ENCODE peak calls at places on chromosomes 7 and 10, in nine cellular contexts. One of them, this sample, is unnamed.

GRCh38 chr10:61064356-61064755 is 120.4 kb upstream of the RHOBTB1 start:
- DNase-seq in AG09309: no peak
- DNase-seq in cardiac fibroblast: no peak
- DNase-seq in activated B cell treated with CpG ODN at 0.5 μM for 24 hours: no peak
- DNase-seq in ovary: no peak
- DNase-seq in MCF 10A: no peak
- DNase-seq in AG09319: no peak
- DNase-seq in brain microvascular endothelial cell: no peak
- DNase-seq in adrenal gland: no peak
- DNase-seq in this sample: no peak

GRCh38 chr7:131726680-131727079 is 170.3 kb upstream of the PODXL start:
- DNase-seq in AG09309: no peak
- DNase-seq in cardiac fibroblast: no peak
- DNase-seq in activated B cell treated with CpG ODN at 0.5 μM for 24 hours: no peak
- DNase-seq in ovary: no peak
- DNase-seq in MCF 10A: no peak
- DNase-seq in AG09319: no peak
- DNase-seq in brain microvascular endothelial cell: no peak
- DNase-seq in adrenal gland: no peak
- DNase-seq in this sample: no peak

GRCh38 chr10:119020627-119020946 is 8.9 kb upstream of the NANOS1 start:
- DNase-seq in AG09309: no peak
- DNase-seq in cardiac fibroblast: peak; percentile 37
- DNase-seq in activated B cell treated with CpG ODN at 0.5 μM for 24 hours: no peak
- DNase-seq in ovary: no peak
- DNase-seq in MCF 10A: peak; percentile 75
- DNase-seq in AG09319: no peak
- DNase-seq in brain microvascular endothelial cell: no peak
- DNase-seq in adrenal gland: no peak
- DNase-seq in this sample: no peak

GRCh38 chr7:98266840-98267239 is 14.6 kb upstream of the BRI3 start:
- DNase-seq in AG09309: no peak
- DNase-seq in cardiac fibroblast: peak; percentile 50
- DNase-seq in activated B cell treated with CpG ODN at 0.5 μM for 24 hours: no peak
- DNase-seq in ovary: no peak
- DNase-seq in MCF 10A: peak; percentile 40
- DNase-seq in AG09319: no peak
- DNase-seq in brain microvascular endothelial cell: no peak
- DNase-seq in adrenal gland: no peak
- DNase-seq in this sample: no peak

GRCh38 chr7:47323904-47324303 is 258.0 kb downstream of the TNS3 start:
- DNase-seq in AG09309: no peak
- DNase-seq in cardiac fibroblast: no peak
- DNase-seq in activated B cell treated with CpG ODN at 0.5 μM for 24 hours: no peak
- DNase-seq in ovary: no peak
- DNase-seq in MCF 10A: no peak
- DNase-seq in AG09319: no peak
- DNase-seq in brain microvascular endothelial cell: no peak
- DNase-seq in adrenal gland: no peak
- DNase-seq in this sample: no peak

GRCh38 chr7:43905954-43906326 is 456 bp downstream of the URGCP start:
- DNase-seq in AG09309: no peak
- DNase-seq in cardiac fibroblast: peak; percentile 37
- DNase-seq in activated B cell treated with CpG ODN at 0.5 μM for 24 hours: no peak
- DNase-seq in ovary: peak; percentile 45
- DNase-seq in MCF 10A: no peak
- DNase-seq in AG09319: no peak
- DNase-seq in brain microvascular endothelial cell: peak; percentile 14
- DNase-seq in adrenal gland: peak; percentile 45
- DNase-seq in this sample: peak; percentile 40

GRCh38 chr7:42269161-42269560 is 32.2 kb upstream of the GLI3 start:
- DNase-seq in AG09309: no peak
- DNase-seq in cardiac fibroblast: no peak
- DNase-seq in activated B cell treated with CpG ODN at 0.5 μM for 24 hours: no peak
- DNase-seq in ovary: no peak
- DNase-seq in MCF 10A: no peak
- DNase-seq in AG09319: no peak
- DNase-seq in brain microvascular endothelial cell: no peak
- DNase-seq in adrenal gland: no peak
- DNase-seq in this sample: no peak

GRCh38 chr10:70693619-70694286 is 21.4 kb downstream of the ADAMTS14 start:
- DNase-seq in AG09309: peak; percentile 94
- DNase-seq in cardiac fibroblast: peak; percentile 41
- DNase-seq in activated B cell treated with CpG ODN at 0.5 μM for 24 hours: no peak
- DNase-seq in ovary: no peak
- DNase-seq in MCF 10A: no peak
- DNase-seq in AG09319: peak; percentile 95
- DNase-seq in brain microvascular endothelial cell: no peak
- DNase-seq in adrenal gland: no peak
- DNase-seq in this sample: no peak

GRCh38 chr10:110739811-110740271 is 95.7 kb downstream of the RBM20 start:
- DNase-seq in AG09309: no peak
- DNase-seq in cardiac fibroblast: peak; percentile 12
- DNase-seq in activated B cell treated with CpG ODN at 0.5 μM for 24 hours: no peak
- DNase-seq in ovary: no peak
- DNase-seq in MCF 10A: peak; percentile 18
- DNase-seq in AG09319: no peak
- DNase-seq in brain microvascular endothelial cell: peak; percentile 83
- DNase-seq in adrenal gland: no peak
- DNase-seq in this sample: no peak

GRCh38 chr7:744854-745430 is 17.9 kb upstream of the PRKAR1B start:
- DNase-seq in AG09309: no peak
- DNase-seq in cardiac fibroblast: no peak
- DNase-seq in activated B cell treated with CpG ODN at 0.5 μM for 24 hours: no peak
- DNase-seq in ovary: no peak
- DNase-seq in MCF 10A: no peak
- DNase-seq in AG09319: no peak
- DNase-seq in brain microvascular endothelial cell: no peak
- DNase-seq in adrenal gland: no peak
- DNase-seq in this sample: no peak

GRCh38 chr7:101632641-101633040 is 3.5 kb upstream of the MYL10 start:
- DNase-seq in AG09309: no peak
- DNase-seq in cardiac fibroblast: peak; percentile 46
- DNase-seq in activated B cell treated with CpG ODN at 0.5 μM for 24 hours: no peak
- DNase-seq in ovary: no peak
- DNase-seq in MCF 10A: no peak
- DNase-seq in AG09319: no peak
- DNase-seq in brain microvascular endothelial cell: peak; percentile 8
- DNase-seq in adrenal gland: no peak
- DNase-seq in this sample: no peak

GRCh38 chr7:83161186-83161585 is 1.5 kb downstream of the PCLO start:
- DNase-seq in AG09309: no peak
- DNase-seq in cardiac fibroblast: no peak
- DNase-seq in activated B cell treated with CpG ODN at 0.5 μM for 24 hours: no peak
- DNase-seq in ovary: no peak
- DNase-seq in MCF 10A: no peak
- DNase-seq in AG09319: no peak
- DNase-seq in brain microvascular endothelial cell: no peak
- DNase-seq in adrenal gland: no peak
- DNase-seq in this sample: no peak

GRCh38 chr7:20785211-20786048 is 1.3 kb downstream of the SP8 start:
- DNase-seq in AG09309: no peak
- DNase-seq in cardiac fibroblast: no peak
- DNase-seq in activated B cell treated with CpG ODN at 0.5 μM for 24 hours: no peak
- DNase-seq in ovary: no peak
- DNase-seq in MCF 10A: peak; percentile 44
- DNase-seq in AG09319: no peak
- DNase-seq in brain microvascular endothelial cell: no peak
- DNase-seq in adrenal gland: no peak
- DNase-seq in this sample: no peak

GRCh38 chr7:43302211-43302711 is 189.8 kb downstream of the HECW1 start:
- DNase-seq in AG09309: no peak
- DNase-seq in cardiac fibroblast: peak; percentile 18
- DNase-seq in activated B cell treated with CpG ODN at 0.5 μM for 24 hours: no peak
- DNase-seq in ovary: no peak
- DNase-seq in MCF 10A: peak; percentile 91
- DNase-seq in AG09319: no peak
- DNase-seq in brain microvascular endothelial cell: peak; percentile 73
- DNase-seq in adrenal gland: peak; percentile 27
- DNase-seq in this sample: no peak

GRCh38 chr10:58016614-58017013 is 251.1 kb downstream of the IPMK start:
- DNase-seq in AG09309: no peak
- DNase-seq in cardiac fibroblast: no peak
- DNase-seq in activated B cell treated with CpG ODN at 0.5 μM for 24 hours: no peak
- DNase-seq in ovary: no peak
- DNase-seq in MCF 10A: no peak
- DNase-seq in AG09319: no peak
- DNase-seq in brain microvascular endothelial cell: no peak
- DNase-seq in adrenal gland: no peak
- DNase-seq in this sample: no peak

GRCh38 chr10:17768957-17769356 is 17.0 kb downstream of the TMEM236 start:
- DNase-seq in AG09309: no peak
- DNase-seq in cardiac fibroblast: peak; percentile 78
- DNase-seq in activated B cell treated with CpG ODN at 0.5 μM for 24 hours: no peak
- DNase-seq in ovary: no peak
- DNase-seq in MCF 10A: no peak
- DNase-seq in AG09319: no peak
- DNase-seq in brain microvascular endothelial cell: no peak
- DNase-seq in adrenal gland: no peak
- DNase-seq in this sample: no peak

GRCh38 chr10:101906586-101907183 is 63.1 kb upstream of the KCNIP2 start:
- DNase-seq in AG09309: no peak
- DNase-seq in cardiac fibroblast: no peak
- DNase-seq in activated B cell treated with CpG ODN at 0.5 μM for 24 hours: no peak
- DNase-seq in ovary: no peak
- DNase-seq in MCF 10A: no peak
- DNase-seq in AG09319: no peak
- DNase-seq in brain microvascular endothelial cell: no peak
- DNase-seq in adrenal gland: no peak
- DNase-seq in this sample: no peak

DNA sequence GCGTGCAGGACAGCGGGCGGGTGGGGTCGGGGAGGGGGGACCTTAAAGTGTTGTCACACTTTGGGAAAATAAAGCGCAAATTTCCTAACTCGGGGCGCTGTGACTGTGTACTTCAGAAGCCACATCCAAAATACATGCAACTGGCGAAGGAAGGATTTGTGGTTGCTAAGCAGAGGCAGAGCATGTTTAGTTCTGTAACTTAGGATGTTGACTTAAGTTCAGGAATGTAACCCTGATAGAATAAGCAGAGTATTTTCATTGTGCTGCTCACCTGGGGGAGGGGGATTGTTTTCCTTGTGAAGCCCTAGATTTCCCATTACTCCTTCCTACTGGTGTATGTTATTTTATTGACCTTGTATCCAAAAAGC is 494 bp upstream of the FAM53B start:
- DNase-seq in AG09309: no peak
- DNase-seq in cardiac fibroblast: peak; percentile 77
- DNase-seq in activated B cell treated with CpG ODN at 0.5 μM for 24 hours: no peak
- DNase-seq in ovary: no peak
- DNase-seq in MCF 10A: no peak
- DNase-seq in AG09319: no peak
- DNase-seq in brain microvascular endothelial cell: peak; percentile 56
- DNase-seq in adrenal gland: no peak
- DNase-seq in this sample: no peak
- TF ChIP-seq CTCF in AG09309: no peak
- TF ChIP-seq CTCF in cardiac fibroblast: no peak
- TF ChIP-seq CTCF in activated B cell treated with CpG ODN at 0.5 μM for 24 hours: no peak
- TF ChIP-seq CTCF in ovary: no peak
- TF ChIP-seq CTCF in MCF 10A: no peak
- TF ChIP-seq CTCF in AG09319: no peak
- TF ChIP-seq CTCF in brain microvascular endothelial cell: no peak
- TF ChIP-seq CTCF in adrenal gland: no peak
- TF ChIP-seq CTCF in this sample: no peak

DNA sequence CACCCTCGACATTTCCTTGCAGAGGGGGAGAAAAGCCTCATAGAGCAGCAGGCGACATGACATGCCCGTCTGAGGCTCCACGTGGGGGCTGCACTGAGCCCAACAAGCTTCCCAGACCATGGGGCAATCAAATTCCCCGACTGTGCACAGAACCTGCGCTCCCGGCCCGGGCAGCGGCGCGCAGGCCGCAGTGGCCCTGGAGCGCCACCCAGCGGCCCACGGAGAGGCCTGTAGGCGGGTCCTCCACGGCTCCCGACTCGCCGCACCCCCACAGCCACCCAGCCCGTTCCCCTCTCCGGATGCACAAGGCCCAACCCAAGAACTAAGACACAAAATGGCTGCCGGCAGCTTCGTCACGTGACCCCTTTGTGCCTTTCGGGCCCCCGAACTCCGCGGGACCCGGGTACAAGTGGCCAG is 816 bp downstream of the EPC1 start:
- DNase-seq in AG09309: peak; percentile 80
- DNase-seq in cardiac fibroblast: peak; percentile 97
- DNase-seq in activated B cell treated with CpG ODN at 0.5 μM for 24 hours: peak; percentile 93
- DNase-seq in ovary: peak; percentile 96
- DNase-seq in MCF 10A: peak; percentile 94
- DNase-seq in AG09319: peak; percentile 94
- DNase-seq in brain microvascular endothelial cell: peak; percentile 92
- DNase-seq in adrenal gland: peak; percentile 95
- DNase-seq in this sample: peak; percentile 96
- TF ChIP-seq CTCF in AG09309: peak; percentile 77
- TF ChIP-seq CTCF in cardiac fibroblast: peak; percentile 61
- TF ChIP-seq CTCF in activated B cell treated with CpG ODN at 0.5 μM for 24 hours: peak; percentile 67
- TF ChIP-seq CTCF in ovary: peak; percentile 97
- TF ChIP-seq CTCF in MCF 10A: peak; percentile 96
- TF ChIP-seq CTCF in AG09319: peak; percentile 75
- TF ChIP-seq CTCF in brain microvascular endothelial cell: peak; percentile 75
- TF ChIP-seq CTCF in adrenal gland: peak; percentile 97
- TF ChIP-seq CTCF in this sample: peak; percentile 80

DNA sequence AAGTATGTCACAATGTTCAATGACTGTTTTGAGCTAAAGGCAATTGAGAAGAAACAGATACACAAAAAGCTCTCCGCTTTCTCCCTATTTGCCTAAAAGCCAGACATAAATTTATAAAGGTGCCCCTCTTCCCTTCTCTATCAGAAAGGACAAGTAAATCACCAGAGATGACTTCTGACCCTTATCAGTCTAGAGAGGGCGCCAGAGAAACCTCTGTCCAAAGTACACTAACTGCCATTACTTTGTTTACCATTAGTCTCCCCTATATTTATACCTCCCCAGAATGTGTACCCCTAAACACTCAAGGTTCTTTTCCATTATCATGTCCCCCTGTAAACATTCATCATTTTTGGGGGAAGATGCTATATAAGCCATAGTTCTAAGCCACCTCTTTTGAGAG is 49.3 kb downstream of the TPK1 start:
- DNase-seq in AG09309: no peak
- DNase-seq in cardiac fibroblast: no peak
- DNase-seq in activated B cell treated with CpG ODN at 0.5 μM for 24 hours: no peak
- DNase-seq in ovary: no peak
- DNase-seq in MCF 10A: peak; percentile 23
- DNase-seq in AG09319: no peak
- DNase-seq in brain microvascular endothelial cell: no peak
- DNase-seq in adrenal gland: no peak
- DNase-seq in this sample: no peak
- TF ChIP-seq CTCF in AG09309: no peak
- TF ChIP-seq CTCF in cardiac fibroblast: no peak
- TF ChIP-seq CTCF in activated B cell treated with CpG ODN at 0.5 μM for 24 hours: no peak
- TF ChIP-seq CTCF in ovary: no peak
- TF ChIP-seq CTCF in MCF 10A: no peak
- TF ChIP-seq CTCF in AG09319: peak; percentile 23
- TF ChIP-seq CTCF in brain microvascular endothelial cell: peak; percentile 6
- TF ChIP-seq CTCF in adrenal gland: no peak
- TF ChIP-seq CTCF in this sample: peak; percentile 49

DNA sequence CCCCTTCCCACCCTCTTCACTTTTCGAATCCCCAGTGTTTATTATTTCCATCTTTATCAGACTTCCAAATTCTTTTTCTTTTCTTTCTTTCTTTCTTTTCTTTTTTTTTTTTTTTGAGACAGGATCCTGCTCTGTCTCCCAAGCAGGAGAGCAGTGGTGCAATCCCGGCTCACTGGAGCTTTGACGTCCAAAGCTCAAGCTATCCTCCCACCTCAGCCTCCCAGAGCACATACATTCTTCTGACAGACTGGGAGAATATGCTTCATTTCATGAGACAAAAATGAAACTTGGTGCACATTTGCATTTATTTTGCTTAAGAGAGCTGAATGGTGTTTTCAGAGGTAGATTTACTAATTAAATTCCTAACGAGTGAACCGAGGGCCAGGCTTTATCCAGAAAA is 80.1 kb upstream of the FZD8 start:
- DNase-seq in AG09309: no peak
- DNase-seq in cardiac fibroblast: no peak
- DNase-seq in activated B cell treated with CpG ODN at 0.5 μM for 24 hours: no peak
- DNase-seq in ovary: no peak
- DNase-seq in MCF 10A: no peak
- DNase-seq in AG09319: no peak
- DNase-seq in brain microvascular endothelial cell: no peak
- DNase-seq in adrenal gland: no peak
- DNase-seq in this sample: no peak
- TF ChIP-seq CTCF in AG09309: no peak
- TF ChIP-seq CTCF in cardiac fibroblast: no peak
- TF ChIP-seq CTCF in activated B cell treated with CpG ODN at 0.5 μM for 24 hours: no peak
- TF ChIP-seq CTCF in ovary: no peak
- TF ChIP-seq CTCF in MCF 10A: no peak
- TF ChIP-seq CTCF in AG09319: no peak
- TF ChIP-seq CTCF in brain microvascular endothelial cell: no peak
- TF ChIP-seq CTCF in adrenal gland: no peak
- TF ChIP-seq CTCF in this sample: no peak